ENCODE peak calls at places on chromosomes 7 and 10, in four cellular contexts. Z, A, W and P are unnamed samples.
A peak's percentile ranks its signal among the peaks of the same experiment; 100 is the strongest.

GRCh38 chr7:113392421-113392820 is 274.1 kb upstream of the SMIM30 start:
- DNase-seq in Z (no peak), A (no peak), W (no peak), P (no peak)

GRCh38 chr10:132533571-132534260 is 3.9 kb upstream of the INPP5A start:
- DNase-seq in Z (no peak), A (no peak), W (no peak), P (no peak)

GRCh38 chr7:18508441-18509427 is 13.2 kb downstream of the HDAC9 start:
- DNase-seq in Z (no peak), A (no peak), W (peak; percentile 94), P (peak; percentile 78)

GRCh38 chr7:1971946-1972654 is 260.6 kb downstream of the MAD1L1 start:
- DNase-seq in Z (no peak), A (no peak), W (no peak), P (no peak)

GRCh38 chr7:150631084-150631824 is 931 bp downstream of the GIMAP6 start:
- DNase-seq in Z (no peak), A (no peak), W (no peak), P (no peak)

GRCh38 chr10:59626523-59626869 is 83.2 kb downstream of the SLC16A9 start:
- DNase-seq in Z (no peak), A (no peak), W (no peak), P (no peak)

GRCh38 chr7:8141070-8141469 is 120.9 kb downstream of the ICA1 start:
- DNase-seq in Z (no peak), A (no peak), W (no peak), P (no peak)

GRCh38 chr10:23100331-23101030 is 5.1 kb downstream of the MSRB2 start:
- DNase-seq in Z (no peak), A (no peak), W (no peak), P (no peak)

GRCh38 chr10:59578741-59579140 is 130.9 kb downstream of the SLC16A9 start:
- DNase-seq in Z (no peak), A (no peak), W (no peak), P (no peak)

GRCh38 chr10:43573250-43574034 is 974 bp downstream of the ZNF239 start:
- DNase-seq in Z (no peak), A (no peak), W (peak; percentile 4), P (no peak)

GRCh38 chr10:6643962-6644361 is 63.9 kb upstream of the PRKCQ start:
- DNase-seq in Z (no peak), A (no peak), W (no peak), P (no peak)